ENCODE peak calls at places on chromosomes 2 and 18, in seven cellular contexts. W, E, N, C, S, Z and O are unnamed samples. For H3K4me1, the result is how much of the 10 kb centered on the place peaks cover.

GRCh38 chr18:65175681-65176080 is 575.1 kb upstream of the CDH7 start:
- DNase-seq in W (no peak), E (no peak), N (no peak), C (no peak), S (no peak), Z (no peak), O (no peak)

GRCh38 chr2:157301323-157301722 is 24.3 kb downstream of the ERMN start:
- DNase-seq in W (no peak), E (no peak), N (no peak), C (no peak), S (no peak), Z (no peak), O (no peak)

GRCh38 chr2:88265352-88265960 is 95.3 kb downstream of the THNSL2 start:
- DNase-seq in W (no peak), E (no peak), N (no peak), C (no peak), S (no peak), Z (no peak), O (peak)

GRCh38 chr2:62787381-62787780 is 81.9 kb downstream of the EHBP1 start:
- DNase-seq in W (peak), E (peak), N (no peak), C (no peak), S (no peak), Z (no peak), O (no peak)

GRCh38 chr18:48671561-48671945 is 132.7 kb downstream of the CTIF start:
- DNase-seq in W (no peak), E (no peak), N (no peak), C (no peak), S (no peak), Z (no peak), O (no peak)

GRCh38 chr2:46850742-46851141 is 64.9 kb downstream of the MCFD2 start:
- DNase-seq in W (no peak), E (no peak), N (no peak), C (peak), S (peak), Z (no peak), O (peak)

GRCh38 chr2:111983478-111984212 is 71.4 kb upstream of the TMEM87B start:
- DNase-seq in W (no peak), E (no peak), N (no peak), C (no peak), S (no peak), Z (no peak), O (no peak)

GRCh38 chr18:80218341-80219227 is 28.7 kb downstream of the PARD6G start:
- DNase-seq in W (no peak), E (no peak), N (no peak), C (no peak), S (no peak), Z (no peak), O (no peak)

GRCh38 chr2:222972420-222972819 is 79.6 kb upstream of the KCNE4 start:
- DNase-seq in W (no peak), E (no peak), N (no peak), C (no peak), S (no peak), Z (no peak), O (no peak)

GRCh38 chr2:189751080-189751658 is 11.4 kb downstream of the OSGEPL1 start:
- DNase-seq in W (peak), E (peak), N (no peak), C (peak), S (peak), Z (peak), O (no peak)

GRCh38 chr2:30514134-30514860 is 67.3 kb downstream of the LCLAT1 start:
- DNase-seq in W (no peak), E (no peak), N (no peak), C (peak), S (no peak), Z (no peak), O (peak)

GRCh38 chr2:70520825-70521224 is 32.8 kb downstream of the TGFA start:
- DNase-seq in W (no peak), E (no peak), N (no peak), C (no peak), S (no peak), Z (no peak), O (no peak)

GRCh38 chr18:45161850-45162249 is 453.4 kb upstream of the SLC14A2 start:
- DNase-seq in W (no peak), E (no peak), N (no peak), C (no peak), S (no peak), Z (no peak), O (no peak)

GRCh38 chr2:121529439-121530209 is 1.1 kb upstream of the RNU4ATAC start:
- DNase-seq in W (peak), E (no peak), N (no peak), C (peak), S (peak), Z (no peak), O (no peak)

GRCh38 chr2:128734521-128735295 is 416.0 kb upstream of the HS6ST1 start:
- DNase-seq in W (no peak), E (peak), N (peak), C (no peak), S (no peak), Z (no peak), O (no peak)

GRCh38 chr2:9141706-9142460 is 64.7 kb upstream of the ASAP2 start:
- DNase-seq in W (no peak), E (no peak), N (no peak), C (no peak), S (no peak), Z (no peak), O (no peak)
- H3K27ac ChIP-seq in W (no peak), E (no peak), N (no peak), C (peak), S (no peak), Z (no peak), O (no peak)

DNA sequence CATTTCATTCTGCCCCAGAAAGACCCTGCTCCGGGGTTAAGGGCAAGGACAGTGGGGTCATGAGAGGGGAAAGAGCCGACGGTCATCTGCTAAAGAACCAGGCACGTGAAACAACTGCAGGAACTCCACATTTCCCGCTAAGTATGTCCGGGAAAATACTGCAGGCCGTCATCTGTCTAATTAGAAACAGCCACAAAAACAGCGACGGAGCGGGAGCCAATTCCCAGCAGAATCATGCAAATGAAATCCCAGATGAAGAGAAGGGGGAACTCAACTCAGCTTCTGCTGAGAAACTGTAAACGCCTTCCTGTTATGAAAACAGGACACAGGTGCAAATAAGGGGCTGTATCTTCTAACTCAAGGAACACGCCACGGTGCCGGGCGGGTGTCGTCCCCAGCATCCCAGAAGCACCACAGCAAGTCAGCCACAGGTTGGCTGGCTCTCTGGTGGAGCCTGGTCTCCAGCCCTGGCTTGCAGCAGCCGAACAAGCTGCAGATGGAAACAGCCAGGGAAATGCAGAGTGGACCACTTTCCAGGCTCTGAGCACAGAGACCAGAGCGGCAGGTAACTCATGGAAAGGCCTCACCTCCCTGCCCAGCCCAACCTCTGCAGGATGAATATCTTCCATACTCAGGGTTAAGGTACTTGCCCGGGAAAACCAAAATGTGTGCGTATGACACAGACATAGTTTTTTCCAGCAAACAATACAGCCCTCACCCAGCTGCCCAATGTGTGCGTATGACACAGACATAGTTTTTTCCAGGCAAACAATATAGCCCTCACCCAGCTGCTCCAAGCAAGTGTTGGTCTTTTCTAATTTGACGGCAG is 28.9 kb downstream of the PXDN start:
- DNase-seq in W (no peak), E (no peak), N (no peak), C (peak), S (no peak), Z (no peak), O (peak)
- H3K4me1 ChIP-seq in W (under half), E (under half), N (under half), C (under half), S (under half), Z (under half), O (under half)

GRCh38 chr2:6932833-6933232 is 15.6 kb downstream of the RNF144A start:
- DNase-seq in W (no peak), E (no peak), N (no peak), C (no peak), S (no peak), Z (no peak), O (no peak)
- H3K27ac ChIP-seq in W (no peak), E (no peak), N (no peak), C (no peak), S (no peak), Z (no peak), O (no peak)

GRCh38 chr2:20648831-20649230 is 2.1 kb downstream of the HS1BP3 start:
- DNase-seq in W (no peak), E (no peak), N (no peak), C (no peak), S (no peak), Z (no peak), O (no peak)

GRCh38 chr2:20649586-20650375 is 1.1 kb downstream of the HS1BP3 start:
- DNase-seq in W (no peak), E (no peak), N (no peak), C (no peak), S (no peak), Z (no peak), O (no peak)

GRCh38 chr2:20647764-20648164 is 3.1 kb downstream of the HS1BP3 start:
- DNase-seq in W (no peak), E (no peak), N (no peak), C (no peak), S (no peak), Z (no peak), O (no peak)

GRCh38 chr2:20647211-20647610 is 3.7 kb downstream of the HS1BP3 start:
- DNase-seq in W (no peak), E (no peak), N (no peak), C (no peak), S (no peak), Z (no peak), O (no peak)

DNA sequence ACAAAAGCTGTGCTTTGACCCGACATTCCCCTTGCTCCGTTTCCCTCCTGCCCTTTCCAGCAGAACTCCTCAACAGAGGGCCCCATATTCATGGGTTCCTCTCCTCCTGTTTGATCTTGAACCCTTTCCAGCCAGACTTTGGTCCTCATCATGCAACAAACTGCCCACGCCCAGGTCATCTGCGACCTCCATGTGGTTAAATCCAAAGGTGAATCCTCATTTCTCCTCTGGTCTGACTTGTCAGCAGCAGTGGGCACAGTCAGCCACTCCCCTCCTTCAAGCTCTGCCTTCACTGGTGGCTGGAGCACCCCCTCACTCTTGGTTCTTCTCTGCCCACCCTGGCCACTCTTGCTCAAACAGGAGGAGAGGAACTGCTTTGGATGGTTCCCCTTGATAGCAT is 2.7 kb downstream of the HS1BP3 start:
- DNase-seq in W (no peak), E (no peak), N (no peak), C (no peak), S (no peak), Z (no peak), O (no peak)
- H3K4me1 ChIP-seq in W (under half), E (under half), N (under half), C (under half), S (under half), Z (under half), O (under half)

DNA sequence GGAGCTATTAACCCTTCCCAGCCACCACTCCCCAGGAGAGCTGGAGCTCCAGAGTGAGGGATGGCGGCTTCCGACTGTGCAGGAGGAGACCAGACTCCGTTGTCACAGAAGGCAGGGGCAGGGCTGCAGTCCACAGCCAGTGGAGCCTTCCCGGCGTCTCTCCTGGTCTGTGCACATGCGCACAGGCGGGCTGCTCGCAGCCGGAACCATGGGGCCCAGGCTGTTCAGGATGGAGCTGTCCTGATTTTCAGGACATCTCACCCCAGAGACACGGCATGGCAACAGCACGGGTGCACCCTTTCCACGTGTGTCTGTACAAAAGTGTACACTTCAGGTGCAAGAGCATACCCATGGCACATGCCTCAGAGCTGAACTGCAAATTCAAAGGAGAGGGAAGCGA is 28.8 kb downstream of the EIPR1 start:
- DNase-seq in W (no peak), E (no peak), N (no peak), C (no peak), S (no peak), Z (no peak), O (no peak)
- H3K27ac ChIP-seq in W (no peak), E (no peak), N (no peak), C (no peak), S (no peak), Z (no peak), O (no peak)

GRCh38 chr2:43131051-43131889 is 95.1 kb downstream of the ZFP36L2 start:
- DNase-seq in W (no peak), E (peak), N (peak), C (peak), S (peak), Z (peak), O (peak)

GRCh38 chr2:43132523-43133301 is 93.7 kb downstream of the ZFP36L2 start:
- DNase-seq in W (no peak), E (peak), N (no peak), C (no peak), S (no peak), Z (no peak), O (no peak)

GRCh38 chr2:43130548-43130875 is 95.9 kb downstream of the ZFP36L2 start:
- DNase-seq in W (no peak), E (no peak), N (no peak), C (no peak), S (no peak), Z (no peak), O (no peak)

GRCh38 chr2:43133336-43133707 is 93.1 kb downstream of the ZFP36L2 start:
- DNase-seq in W (no peak), E (peak), N (no peak), C (no peak), S (no peak), Z (no peak), O (no peak)

GRCh38 chr2:43131890-43132522 is 94.4 kb downstream of the ZFP36L2 start:
- DNase-seq in W (no peak), E (no peak), N (no peak), C (no peak), S (no peak), Z (no peak), O (no peak)
- H3K4me1 ChIP-seq in W (under half), E (half or more), N (under half), C (under half), S (half or more), Z (half or more), O (under half)

GRCh38 chr2:127421116-127421800 is 3.0 kb downstream of the PROC start:
- DNase-seq in W (no peak), E (no peak), N (no peak), C (no peak), S (peak), Z (no peak), O (no peak)
- H3K27ac ChIP-seq in W (no peak), E (no peak), N (no peak), C (no peak), S (no peak), Z (no peak), O (no peak)